ENCODE peak calls at places on chromosomes 4 and X, in nine cellular contexts. One of them, this sample, is unnamed.

GRCh38 chr4:59571805-59572430 is 1628.2 kb upstream of the ADGRL3 start:
- DNase-seq in EH: no peak
- DNase-seq in H4: peak; percentile 61
- DNase-seq in body of pancreas: no peak
- DNase-seq in progenitor cell of endocrine pancreas: no peak
- DNase-seq in BJ: no peak
- DNase-seq in Calu3: no peak
- DNase-seq in substantia nigra: no peak
- DNase-seq in stimulated activated CD4-positive, alpha-beta T cell treated with anti-CD3 and anti-CD28 coated beads, Interleukin-15, amount 100 ng/mL, for 1 hour: no peak
- DNase-seq in this sample: no peak

GRCh38 chr4:139740531-139741041 is 75.0 kb downstream of the MGST2 start:
- DNase-seq in EH: peak; percentile 90
- DNase-seq in H4: peak; percentile 87
- DNase-seq in body of pancreas: peak; percentile 51
- DNase-seq in progenitor cell of endocrine pancreas: no peak
- DNase-seq in BJ: peak; percentile 64
- DNase-seq in Calu3: no peak
- DNase-seq in substantia nigra: peak; percentile 41
- DNase-seq in stimulated activated CD4-positive, alpha-beta T cell treated with anti-CD3 and anti-CD28 coated beads, Interleukin-15, amount 100 ng/mL, for 1 hour: no peak
- DNase-seq in this sample: peak; percentile 36

GRCh38 chr4:120291541-120291940 is 224.9 kb upstream of the MAD2L1 start:
- DNase-seq in EH: no peak
- DNase-seq in H4: no peak
- DNase-seq in body of pancreas: no peak
- DNase-seq in progenitor cell of endocrine pancreas: no peak
- DNase-seq in BJ: no peak
- DNase-seq in Calu3: no peak
- DNase-seq in substantia nigra: no peak
- DNase-seq in stimulated activated CD4-positive, alpha-beta T cell treated with anti-CD3 and anti-CD28 coated beads, Interleukin-15, amount 100 ng/mL, for 1 hour: no peak
- DNase-seq in this sample: no peak

GRCh38 chr4:122744229-122744628 is 11.7 kb downstream of the BBS12 start:
- DNase-seq in EH: peak; percentile 89
- DNase-seq in H4: no peak
- DNase-seq in body of pancreas: no peak
- DNase-seq in progenitor cell of endocrine pancreas: no peak
- DNase-seq in BJ: peak; percentile 60
- DNase-seq in Calu3: no peak
- DNase-seq in substantia nigra: no peak
- DNase-seq in stimulated activated CD4-positive, alpha-beta T cell treated with anti-CD3 and anti-CD28 coated beads, Interleukin-15, amount 100 ng/mL, for 1 hour: no peak
- DNase-seq in this sample: no peak

GRCh38 chrX:107769581-107770317 is 5.8 kb downstream of the TSC22D3 start:
- DNase-seq in EH: no peak
- DNase-seq in H4: no peak
- DNase-seq in body of pancreas: no peak
- DNase-seq in progenitor cell of endocrine pancreas: no peak
- DNase-seq in BJ: no peak
- DNase-seq in Calu3: no peak
- DNase-seq in substantia nigra: no peak
- DNase-seq in stimulated activated CD4-positive, alpha-beta T cell treated with anti-CD3 and anti-CD28 coated beads, Interleukin-15, amount 100 ng/mL, for 1 hour: no peak
- DNase-seq in this sample: no peak

GRCh38 chrX:29948653-29949052 is 266.7 kb upstream of the MAGEB2 start:
- DNase-seq in EH: peak; percentile 38
- DNase-seq in H4: no peak
- DNase-seq in body of pancreas: no peak
- DNase-seq in progenitor cell of endocrine pancreas: no peak
- DNase-seq in BJ: no peak
- DNase-seq in Calu3: no peak
- DNase-seq in substantia nigra: no peak
- DNase-seq in stimulated activated CD4-positive, alpha-beta T cell treated with anti-CD3 and anti-CD28 coated beads, Interleukin-15, amount 100 ng/mL, for 1 hour: no peak
- DNase-seq in this sample: no peak

GRCh38 chr4:168486961-168487820 is 6.9 kb upstream of the DDX60L start:
- DNase-seq in EH: peak; percentile 83
- DNase-seq in H4: peak; percentile 30
- DNase-seq in body of pancreas: no peak
- DNase-seq in progenitor cell of endocrine pancreas: no peak
- DNase-seq in BJ: peak; percentile 27
- DNase-seq in Calu3: no peak
- DNase-seq in substantia nigra: no peak
- DNase-seq in stimulated activated CD4-positive, alpha-beta T cell treated with anti-CD3 and anti-CD28 coated beads, Interleukin-15, amount 100 ng/mL, for 1 hour: no peak
- DNase-seq in this sample: no peak

GRCh38 chr4:94403735-94404134 is 48.0 kb upstream of the PDLIM5 start:
- DNase-seq in EH: no peak
- DNase-seq in H4: no peak
- DNase-seq in body of pancreas: no peak
- DNase-seq in progenitor cell of endocrine pancreas: no peak
- DNase-seq in BJ: no peak
- DNase-seq in Calu3: no peak
- DNase-seq in substantia nigra: no peak
- DNase-seq in stimulated activated CD4-positive, alpha-beta T cell treated with anti-CD3 and anti-CD28 coated beads, Interleukin-15, amount 100 ng/mL, for 1 hour: no peak
- DNase-seq in this sample: no peak

GRCh38 chrX:10177620-10178019 is 20.8 kb downstream of the CLCN4 start:
- DNase-seq in EH: peak; percentile 49
- DNase-seq in H4: no peak
- DNase-seq in body of pancreas: no peak
- DNase-seq in progenitor cell of endocrine pancreas: no peak
- DNase-seq in BJ: peak; percentile 27
- DNase-seq in Calu3: no peak
- DNase-seq in substantia nigra: no peak
- DNase-seq in stimulated activated CD4-positive, alpha-beta T cell treated with anti-CD3 and anti-CD28 coated beads, Interleukin-15, amount 100 ng/mL, for 1 hour: no peak
- DNase-seq in this sample: peak; percentile 77

GRCh38 chr4:109005523-109005922 is 242.7 kb upstream of the ETNPPL start:
- DNase-seq in EH: peak; percentile 67
- DNase-seq in H4: no peak
- DNase-seq in body of pancreas: no peak
- DNase-seq in progenitor cell of endocrine pancreas: no peak
- DNase-seq in BJ: no peak
- DNase-seq in Calu3: no peak
- DNase-seq in substantia nigra: no peak
- DNase-seq in stimulated activated CD4-positive, alpha-beta T cell treated with anti-CD3 and anti-CD28 coated beads, Interleukin-15, amount 100 ng/mL, for 1 hour: no peak
- DNase-seq in this sample: no peak

GRCh38 chr4:186755550-186756519 is 32.2 kb upstream of the FAT1 start:
- DNase-seq in EH: peak; percentile 11
- DNase-seq in H4: no peak
- DNase-seq in body of pancreas: no peak
- DNase-seq in progenitor cell of endocrine pancreas: no peak
- DNase-seq in BJ: no peak
- DNase-seq in Calu3: no peak
- DNase-seq in substantia nigra: no peak
- DNase-seq in stimulated activated CD4-positive, alpha-beta T cell treated with anti-CD3 and anti-CD28 coated beads, Interleukin-15, amount 100 ng/mL, for 1 hour: no peak
- DNase-seq in this sample: no peak

GRCh38 chrX:70219938-70220764 is 14.3 kb upstream of the AWAT1 start:
- DNase-seq in EH: no peak
- DNase-seq in H4: no peak
- DNase-seq in body of pancreas: peak; percentile 17
- DNase-seq in progenitor cell of endocrine pancreas: no peak
- DNase-seq in BJ: no peak
- DNase-seq in Calu3: peak; percentile 11
- DNase-seq in substantia nigra: no peak
- DNase-seq in stimulated activated CD4-positive, alpha-beta T cell treated with anti-CD3 and anti-CD28 coated beads, Interleukin-15, amount 100 ng/mL, for 1 hour: no peak
- DNase-seq in this sample: no peak

GRCh38 chr4:25900901-25901500 is 13.0 kb upstream of the SMIM20 start:
- DNase-seq in EH: no peak
- DNase-seq in H4: no peak
- DNase-seq in body of pancreas: no peak
- DNase-seq in progenitor cell of endocrine pancreas: no peak
- DNase-seq in BJ: no peak
- DNase-seq in Calu3: no peak
- DNase-seq in substantia nigra: no peak
- DNase-seq in stimulated activated CD4-positive, alpha-beta T cell treated with anti-CD3 and anti-CD28 coated beads, Interleukin-15, amount 100 ng/mL, for 1 hour: no peak
- DNase-seq in this sample: no peak

GRCh38 chr4:153079824-153080486 is 124.3 kb upstream of the TRIM2 start:
- DNase-seq in EH: no peak
- DNase-seq in H4: no peak
- DNase-seq in body of pancreas: no peak
- DNase-seq in progenitor cell of endocrine pancreas: no peak
- DNase-seq in BJ: no peak
- DNase-seq in Calu3: no peak
- DNase-seq in substantia nigra: no peak
- DNase-seq in stimulated activated CD4-positive, alpha-beta T cell treated with anti-CD3 and anti-CD28 coated beads, Interleukin-15, amount 100 ng/mL, for 1 hour: no peak
- DNase-seq in this sample: no peak

GRCh38 chr4:101020956-101021355 is 326.4 kb downstream of the PPP3CA start:
- DNase-seq in EH: peak; percentile 76
- DNase-seq in H4: peak; percentile 52
- DNase-seq in body of pancreas: no peak
- DNase-seq in progenitor cell of endocrine pancreas: no peak
- DNase-seq in BJ: no peak
- DNase-seq in Calu3: no peak
- DNase-seq in substantia nigra: no peak
- DNase-seq in stimulated activated CD4-positive, alpha-beta T cell treated with anti-CD3 and anti-CD28 coated beads, Interleukin-15, amount 100 ng/mL, for 1 hour: no peak
- DNase-seq in this sample: no peak

GRCh38 chr4:65416875-65417274 is 253.4 kb downstream of the EPHA5 start:
- DNase-seq in EH: no peak
- DNase-seq in H4: peak; percentile 40
- DNase-seq in body of pancreas: peak; percentile 92
- DNase-seq in progenitor cell of endocrine pancreas: no peak
- DNase-seq in BJ: no peak
- DNase-seq in Calu3: peak; percentile 0
- DNase-seq in substantia nigra: no peak
- DNase-seq in stimulated activated CD4-positive, alpha-beta T cell treated with anti-CD3 and anti-CD28 coated beads, Interleukin-15, amount 100 ng/mL, for 1 hour: no peak
- DNase-seq in this sample: peak; percentile 89

GRCh38 chr4:7444731-7445130 is 10.0 kb upstream of the PSAPL1 start:
- DNase-seq in EH: no peak
- DNase-seq in H4: no peak
- DNase-seq in body of pancreas: no peak
- DNase-seq in progenitor cell of endocrine pancreas: no peak
- DNase-seq in BJ: no peak
- DNase-seq in Calu3: no peak
- DNase-seq in substantia nigra: no peak
- DNase-seq in stimulated activated CD4-positive, alpha-beta T cell treated with anti-CD3 and anti-CD28 coated beads, Interleukin-15, amount 100 ng/mL, for 1 hour: no peak
- DNase-seq in this sample: no peak

GRCh38 chr4:73705056-73705432 is 35.3 kb upstream of the CXCL8 start:
- DNase-seq in EH: peak; percentile 94
- DNase-seq in H4: peak; percentile 36
- DNase-seq in body of pancreas: no peak
- DNase-seq in progenitor cell of endocrine pancreas: no peak
- DNase-seq in BJ: no peak
- DNase-seq in Calu3: no peak
- DNase-seq in substantia nigra: no peak
- DNase-seq in stimulated activated CD4-positive, alpha-beta T cell treated with anti-CD3 and anti-CD28 coated beads, Interleukin-15, amount 100 ng/mL, for 1 hour: no peak
- DNase-seq in this sample: no peak

GRCh38 chr4:183611210-183611830 is 47.7 kb downstream of the RWDD4 start:
- DNase-seq in EH: no peak
- DNase-seq in H4: no peak
- DNase-seq in body of pancreas: no peak
- DNase-seq in progenitor cell of endocrine pancreas: no peak
- DNase-seq in BJ: no peak
- DNase-seq in Calu3: no peak
- DNase-seq in substantia nigra: no peak
- DNase-seq in stimulated activated CD4-positive, alpha-beta T cell treated with anti-CD3 and anti-CD28 coated beads, Interleukin-15, amount 100 ng/mL, for 1 hour: no peak
- DNase-seq in this sample: no peak

GRCh38 chrX:68895339-68896250 is 66.8 kb downstream of the EFNB1 start:
- DNase-seq in EH: peak; percentile 21
- DNase-seq in H4: peak; percentile 42
- DNase-seq in body of pancreas: peak; percentile 19
- DNase-seq in progenitor cell of endocrine pancreas: no peak
- DNase-seq in BJ: no peak
- DNase-seq in Calu3: peak; percentile 65
- DNase-seq in substantia nigra: peak; percentile 7
- DNase-seq in stimulated activated CD4-positive, alpha-beta T cell treated with anti-CD3 and anti-CD28 coated beads, Interleukin-15, amount 100 ng/mL, for 1 hour: no peak
- DNase-seq in this sample: no peak

GRCh38 chrX:48003367-48003757 is 427 bp downstream of the ZNF182 start:
- DNase-seq in EH: no peak
- DNase-seq in H4: no peak
- DNase-seq in body of pancreas: no peak
- DNase-seq in progenitor cell of endocrine pancreas: no peak
- DNase-seq in BJ: no peak
- DNase-seq in Calu3: no peak
- DNase-seq in substantia nigra: no peak
- DNase-seq in stimulated activated CD4-positive, alpha-beta T cell treated with anti-CD3 and anti-CD28 coated beads, Interleukin-15, amount 100 ng/mL, for 1 hour: no peak
- DNase-seq in this sample: no peak

GRCh38 chr4:129821963-129822362 is 726.0 kb downstream of the C4orf33 start:
- DNase-seq in EH: no peak
- DNase-seq in H4: no peak
- DNase-seq in body of pancreas: no peak
- DNase-seq in progenitor cell of endocrine pancreas: no peak
- DNase-seq in BJ: no peak
- DNase-seq in Calu3: no peak
- DNase-seq in substantia nigra: no peak
- DNase-seq in stimulated activated CD4-positive, alpha-beta T cell treated with anti-CD3 and anti-CD28 coated beads, Interleukin-15, amount 100 ng/mL, for 1 hour: no peak
- DNase-seq in this sample: no peak

GRCh38 chr4:24888945-24889344 is 23.9 kb downstream of the CCDC149 start:
- DNase-seq in EH: no peak
- DNase-seq in H4: no peak
- DNase-seq in body of pancreas: no peak
- DNase-seq in progenitor cell of endocrine pancreas: no peak
- DNase-seq in BJ: no peak
- DNase-seq in Calu3: no peak
- DNase-seq in substantia nigra: no peak
- DNase-seq in stimulated activated CD4-positive, alpha-beta T cell treated with anti-CD3 and anti-CD28 coated beads, Interleukin-15, amount 100 ng/mL, for 1 hour: no peak
- DNase-seq in this sample: no peak

GRCh38 chr4:75099321-75099720 is 166.4 kb downstream of the PARM1 start:
- DNase-seq in EH: no peak
- DNase-seq in H4: no peak
- DNase-seq in body of pancreas: no peak
- DNase-seq in progenitor cell of endocrine pancreas: no peak
- DNase-seq in BJ: no peak
- DNase-seq in Calu3: no peak
- DNase-seq in substantia nigra: no peak
- DNase-seq in stimulated activated CD4-positive, alpha-beta T cell treated with anti-CD3 and anti-CD28 coated beads, Interleukin-15, amount 100 ng/mL, for 1 hour: no peak
- DNase-seq in this sample: no peak

GRCh38 chrX:125507119-125507518 is 187.4 kb downstream of the TEX13C start:
- DNase-seq in EH: no peak
- DNase-seq in H4: no peak
- DNase-seq in body of pancreas: no peak
- DNase-seq in progenitor cell of endocrine pancreas: no peak
- DNase-seq in BJ: no peak
- DNase-seq in Calu3: no peak
- DNase-seq in substantia nigra: no peak
- DNase-seq in stimulated activated CD4-positive, alpha-beta T cell treated with anti-CD3 and anti-CD28 coated beads, Interleukin-15, amount 100 ng/mL, for 1 hour: no peak
- DNase-seq in this sample: no peak

GRCh38 chr4:2942037-2942531 is 21.1 kb downstream of the NOP14 start:
- DNase-seq in EH: no peak
- DNase-seq in H4: no peak
- DNase-seq in body of pancreas: peak; percentile 10
- DNase-seq in progenitor cell of endocrine pancreas: peak; percentile 5
- DNase-seq in BJ: no peak
- DNase-seq in Calu3: no peak
- DNase-seq in substantia nigra: no peak
- DNase-seq in stimulated activated CD4-positive, alpha-beta T cell treated with anti-CD3 and anti-CD28 coated beads, Interleukin-15, amount 100 ng/mL, for 1 hour: no peak
- DNase-seq in this sample: no peak

GRCh38 chr4:52260507-52261302 is 209.6 kb downstream of the SPATA18 start:
- DNase-seq in EH: no peak
- DNase-seq in H4: no peak
- DNase-seq in body of pancreas: no peak
- DNase-seq in progenitor cell of endocrine pancreas: no peak
- DNase-seq in BJ: no peak
- DNase-seq in Calu3: no peak
- DNase-seq in substantia nigra: peak; percentile 3
- DNase-seq in stimulated activated CD4-positive, alpha-beta T cell treated with anti-CD3 and anti-CD28 coated beads, Interleukin-15, amount 100 ng/mL, for 1 hour: no peak
- DNase-seq in this sample: no peak

GRCh38 chr4:147944670-147945260 is 212.9 kb downstream of the ARHGAP10 start:
- DNase-seq in EH: no peak
- DNase-seq in H4: no peak
- DNase-seq in body of pancreas: no peak
- DNase-seq in progenitor cell of endocrine pancreas: no peak
- DNase-seq in BJ: no peak
- DNase-seq in Calu3: no peak
- DNase-seq in substantia nigra: no peak
- DNase-seq in stimulated activated CD4-positive, alpha-beta T cell treated with anti-CD3 and anti-CD28 coated beads, Interleukin-15, amount 100 ng/mL, for 1 hour: no peak
- DNase-seq in this sample: no peak

GRCh38 chr4:53010320-53010719 is 148.2 kb downstream of the RASL11B start:
- DNase-seq in EH: peak; percentile 49
- DNase-seq in H4: no peak
- DNase-seq in body of pancreas: peak; percentile 79
- DNase-seq in progenitor cell of endocrine pancreas: no peak
- DNase-seq in BJ: no peak
- DNase-seq in Calu3: no peak
- DNase-seq in substantia nigra: peak; percentile 6
- DNase-seq in stimulated activated CD4-positive, alpha-beta T cell treated with anti-CD3 and anti-CD28 coated beads, Interleukin-15, amount 100 ng/mL, for 1 hour: no peak
- DNase-seq in this sample: no peak

GRCh38 chr4:11585506-11585905 is 156.8 kb upstream of the HS3ST1 start:
- DNase-seq in EH: no peak
- DNase-seq in H4: no peak
- DNase-seq in body of pancreas: peak; percentile 12
- DNase-seq in progenitor cell of endocrine pancreas: no peak
- DNase-seq in BJ: no peak
- DNase-seq in Calu3: peak; percentile 47
- DNase-seq in substantia nigra: no peak
- DNase-seq in stimulated activated CD4-positive, alpha-beta T cell treated with anti-CD3 and anti-CD28 coated beads, Interleukin-15, amount 100 ng/mL, for 1 hour: no peak
- DNase-seq in this sample: no peak

GRCh38 chr4:98867648-98868047 is 61.3 kb downstream of the EIF4E start:
- DNase-seq in EH: no peak
- DNase-seq in H4: no peak
- DNase-seq in body of pancreas: no peak
- DNase-seq in progenitor cell of endocrine pancreas: no peak
- DNase-seq in BJ: no peak
- DNase-seq in Calu3: no peak
- DNase-seq in substantia nigra: no peak
- DNase-seq in stimulated activated CD4-positive, alpha-beta T cell treated with anti-CD3 and anti-CD28 coated beads, Interleukin-15, amount 100 ng/mL, for 1 hour: no peak
- DNase-seq in this sample: no peak